ENCODE peak calls at places on chromosomes 5 and 9, in ten cellular contexts. One of them, this sample, is unnamed. For H3K4me1 and H3K36me3, the result is how much of the 10 kb centered on the place peaks cover.

GRCh38 chr9:19985081-19985480 is 196.2 kb upstream of the SLC24A2 start:
- DNase-seq in OCI-LY7: no peak
- DNase-seq in small intestine: no peak
- DNase-seq in IMR-90: no peak
- DNase-seq in CD8-positive, alpha-beta T cell: no peak
- DNase-seq in suprapubic skin: no peak
- DNase-seq in hepatocyte: no peak
- DNase-seq in astrocyte: no peak
- DNase-seq in ovary: no peak
- DNase-seq in adipocyte: no peak
- DNase-seq in this sample: no peak

GRCh38 chr5:156431956-156432829 is 105.2 kb downstream of the SGCD start:
- DNase-seq in OCI-LY7: no peak
- DNase-seq in small intestine: no peak
- DNase-seq in IMR-90: no peak
- DNase-seq in CD8-positive, alpha-beta T cell: no peak
- DNase-seq in suprapubic skin: no peak
- DNase-seq in hepatocyte: no peak
- DNase-seq in astrocyte: no peak
- DNase-seq in ovary: no peak
- DNase-seq in adipocyte: no peak
- DNase-seq in this sample: no peak

GRCh38 chr5:65555266-65555665 is 7.7 kb downstream of the CENPK start:
- DNase-seq in OCI-LY7: no peak
- DNase-seq in small intestine: no peak
- DNase-seq in IMR-90: peak
- DNase-seq in CD8-positive, alpha-beta T cell: no peak
- DNase-seq in suprapubic skin: no peak
- DNase-seq in hepatocyte: no peak
- DNase-seq in astrocyte: peak
- DNase-seq in ovary: no peak
- DNase-seq in adipocyte: no peak
- DNase-seq in this sample: no peak

GRCh38 chr9:94545940-94546339 is 8.9 kb upstream of the PCAT7 start:
- DNase-seq in OCI-LY7: no peak
- DNase-seq in small intestine: no peak
- DNase-seq in IMR-90: no peak
- DNase-seq in CD8-positive, alpha-beta T cell: no peak
- DNase-seq in suprapubic skin: no peak
- DNase-seq in hepatocyte: no peak
- DNase-seq in astrocyte: no peak
- DNase-seq in ovary: no peak
- DNase-seq in adipocyte: no peak
- DNase-seq in this sample: no peak

GRCh38 chr9:76835571-76836283 is 70.2 kb downstream of the PRUNE2 start:
- DNase-seq in OCI-LY7: no peak
- DNase-seq in small intestine: no peak
- DNase-seq in IMR-90: peak
- DNase-seq in CD8-positive, alpha-beta T cell: no peak
- DNase-seq in suprapubic skin: no peak
- DNase-seq in hepatocyte: peak
- DNase-seq in astrocyte: peak
- DNase-seq in ovary: no peak
- DNase-seq in adipocyte: peak
- DNase-seq in this sample: no peak

GRCh38 chr5:32030226-32030625 is 143.9 kb downstream of the GOLPH3 start:
- DNase-seq in OCI-LY7: no peak
- DNase-seq in small intestine: no peak
- DNase-seq in IMR-90: no peak
- DNase-seq in CD8-positive, alpha-beta T cell: no peak
- DNase-seq in suprapubic skin: no peak
- DNase-seq in hepatocyte: no peak
- DNase-seq in astrocyte: peak
- DNase-seq in ovary: no peak
- DNase-seq in adipocyte: no peak
- DNase-seq in this sample: no peak

GRCh38 chr5:77719666-77720363 is 56.3 kb downstream of the TBCA start:
- DNase-seq in OCI-LY7: no peak
- DNase-seq in small intestine: no peak
- DNase-seq in IMR-90: no peak
- DNase-seq in CD8-positive, alpha-beta T cell: no peak
- DNase-seq in suprapubic skin: no peak
- DNase-seq in hepatocyte: no peak
- DNase-seq in astrocyte: no peak
- DNase-seq in ovary: no peak
- DNase-seq in adipocyte: no peak
- DNase-seq in this sample: no peak

GRCh38 chr5:115773010-115773580 is 43.4 kb downstream of the CDO1 start:
- DNase-seq in OCI-LY7: no peak
- DNase-seq in small intestine: no peak
- DNase-seq in IMR-90: no peak
- DNase-seq in CD8-positive, alpha-beta T cell: no peak
- DNase-seq in suprapubic skin: no peak
- DNase-seq in hepatocyte: no peak
- DNase-seq in astrocyte: no peak
- DNase-seq in ovary: no peak
- DNase-seq in adipocyte: no peak
- DNase-seq in this sample: no peak

GRCh38 chr5:31317642-31318041 is 124.2 kb downstream of the CDH6 start:
- DNase-seq in OCI-LY7: no peak
- DNase-seq in small intestine: no peak
- DNase-seq in IMR-90: no peak
- DNase-seq in CD8-positive, alpha-beta T cell: no peak
- DNase-seq in suprapubic skin: no peak
- DNase-seq in hepatocyte: no peak
- DNase-seq in astrocyte: no peak
- DNase-seq in ovary: no peak
- DNase-seq in adipocyte: no peak
- DNase-seq in this sample: no peak

DNA sequence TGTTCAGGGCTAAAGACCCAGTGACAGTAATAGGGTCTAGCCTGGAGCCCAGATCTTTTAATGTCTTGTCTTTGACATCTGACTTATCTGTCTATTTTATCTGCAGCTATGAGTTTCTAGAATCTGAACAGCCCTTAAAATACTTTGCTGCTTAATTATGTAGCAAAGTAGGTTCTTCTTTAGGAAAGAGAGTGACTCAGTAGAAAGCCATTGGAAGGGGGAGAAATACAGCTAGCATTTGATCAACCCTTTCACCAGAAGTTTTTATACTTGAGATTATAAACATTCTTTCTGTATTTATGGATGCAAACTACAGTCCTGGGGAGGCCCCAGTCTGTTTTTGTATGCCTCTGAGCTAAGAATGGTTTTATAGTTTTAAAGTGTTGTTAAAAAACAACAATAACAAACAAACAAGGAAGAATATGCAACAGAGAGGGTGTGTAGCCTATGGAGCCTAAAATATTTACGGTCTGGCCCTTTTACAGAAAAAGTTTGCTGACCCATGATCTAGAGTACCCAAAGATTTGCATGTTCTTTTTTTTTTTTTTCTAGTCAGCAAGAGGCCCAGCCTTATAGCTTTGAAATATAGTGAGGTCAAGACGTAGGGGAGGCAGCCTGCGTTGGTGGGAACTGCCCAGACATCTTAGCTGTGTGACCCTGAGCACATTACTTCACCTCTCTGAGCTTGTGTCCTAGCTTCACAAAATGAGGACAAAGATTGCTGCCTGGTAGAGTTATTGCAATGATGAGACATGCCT is 9.7 kb downstream of the GSN start:
- DNase-seq in OCI-LY7: no peak
- DNase-seq in small intestine: no peak
- DNase-seq in IMR-90: peak
- DNase-seq in CD8-positive, alpha-beta T cell: no peak
- DNase-seq in suprapubic skin: no peak
- DNase-seq in hepatocyte: no peak
- DNase-seq in astrocyte: peak
- DNase-seq in ovary: no peak
- DNase-seq in adipocyte: peak
- DNase-seq in this sample: no peak
- H3K4me1 ChIP-seq in OCI-LY7: under half
- H3K4me1 ChIP-seq in small intestine: under half
- H3K4me1 ChIP-seq in IMR-90: under half
- H3K4me1 ChIP-seq in CD8-positive, alpha-beta T cell: under half
- H3K4me1 ChIP-seq in suprapubic skin: half or more
- H3K4me1 ChIP-seq in hepatocyte: half or more
- H3K4me1 ChIP-seq in astrocyte: half or more
- H3K4me1 ChIP-seq in ovary: under half
- H3K4me1 ChIP-seq in adipocyte: half or more
- H3K4me1 ChIP-seq in this sample: under half

DNA sequence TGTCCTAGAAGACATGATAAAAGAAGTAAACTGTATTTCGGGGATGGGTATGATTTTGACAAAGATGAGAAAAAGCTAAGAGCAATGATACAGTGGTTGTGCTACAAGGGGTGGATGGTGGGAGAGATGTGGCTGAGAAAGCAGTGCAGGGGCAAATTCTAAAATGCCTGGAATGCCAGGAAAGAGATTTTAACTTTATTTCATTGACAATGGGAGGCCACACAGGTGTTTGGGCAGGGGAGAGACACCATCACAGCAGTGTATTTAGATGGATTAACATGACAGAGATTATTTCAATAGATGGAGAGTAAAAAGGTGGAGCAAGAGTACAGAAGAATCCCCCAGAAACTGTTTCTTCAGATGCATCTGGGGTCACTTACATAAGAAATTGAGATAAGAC is 71.2 kb downstream of the MAMDC2 start:
- DNase-seq in OCI-LY7: no peak
- DNase-seq in small intestine: no peak
- DNase-seq in IMR-90: no peak
- DNase-seq in CD8-positive, alpha-beta T cell: no peak
- DNase-seq in suprapubic skin: no peak
- DNase-seq in hepatocyte: no peak
- DNase-seq in astrocyte: no peak
- DNase-seq in ovary: no peak
- DNase-seq in adipocyte: no peak
- DNase-seq in this sample: no peak
- H3K36me3 ChIP-seq in OCI-LY7: under half
- H3K36me3 ChIP-seq in small intestine: under half
- H3K36me3 ChIP-seq in IMR-90: under half
- H3K36me3 ChIP-seq in CD8-positive, alpha-beta T cell: under half
- H3K36me3 ChIP-seq in suprapubic skin: under half
- H3K36me3 ChIP-seq in hepatocyte: under half
- H3K36me3 ChIP-seq in astrocyte: under half
- H3K36me3 ChIP-seq in ovary: under half
- H3K36me3 ChIP-seq in adipocyte: under half
- H3K36me3 ChIP-seq in this sample: under half

GRCh38 chr5:107461770-107462169 is 209.0 kb downstream of the EFNA5 start:
- DNase-seq in OCI-LY7: no peak
- DNase-seq in small intestine: no peak
- DNase-seq in IMR-90: no peak
- DNase-seq in CD8-positive, alpha-beta T cell: no peak
- DNase-seq in suprapubic skin: no peak
- DNase-seq in hepatocyte: no peak
- DNase-seq in astrocyte: no peak
- DNase-seq in ovary: no peak
- DNase-seq in adipocyte: peak
- DNase-seq in this sample: no peak
- H3K4me1 ChIP-seq in OCI-LY7: half or more
- H3K4me1 ChIP-seq in small intestine: under half
- H3K4me1 ChIP-seq in IMR-90: under half
- H3K4me1 ChIP-seq in CD8-positive, alpha-beta T cell: under half
- H3K4me1 ChIP-seq in suprapubic skin: under half
- H3K4me1 ChIP-seq in hepatocyte: under half
- H3K4me1 ChIP-seq in astrocyte: under half
- H3K4me1 ChIP-seq in ovary: under half
- H3K4me1 ChIP-seq in adipocyte: under half
- H3K4me1 ChIP-seq in this sample: under half

GRCh38 chr9:134050726-134051125 is 17.1 kb downstream of the BRD3 start:
- DNase-seq in OCI-LY7: no peak
- DNase-seq in small intestine: no peak
- DNase-seq in IMR-90: no peak
- DNase-seq in CD8-positive, alpha-beta T cell: no peak
- DNase-seq in suprapubic skin: no peak
- DNase-seq in hepatocyte: no peak
- DNase-seq in astrocyte: no peak
- DNase-seq in ovary: no peak
- DNase-seq in adipocyte: no peak
- DNase-seq in this sample: no peak

GRCh38 chr9:134052491-134052890 is 15.3 kb downstream of the BRD3 start:
- DNase-seq in OCI-LY7: no peak
- DNase-seq in small intestine: no peak
- DNase-seq in IMR-90: no peak
- DNase-seq in CD8-positive, alpha-beta T cell: no peak
- DNase-seq in suprapubic skin: no peak
- DNase-seq in hepatocyte: no peak
- DNase-seq in astrocyte: no peak
- DNase-seq in ovary: no peak
- DNase-seq in adipocyte: no peak
- DNase-seq in this sample: no peak

GRCh38 chr9:134049772-134050588 is 17.8 kb downstream of the BRD3 start:
- DNase-seq in OCI-LY7: no peak
- DNase-seq in small intestine: peak
- DNase-seq in IMR-90: no peak
- DNase-seq in CD8-positive, alpha-beta T cell: no peak
- DNase-seq in suprapubic skin: no peak
- DNase-seq in hepatocyte: no peak
- DNase-seq in astrocyte: no peak
- DNase-seq in ovary: no peak
- DNase-seq in adipocyte: no peak
- DNase-seq in this sample: no peak

GRCh38 chr9:134052941-134053340 is 14.9 kb downstream of the BRD3 start:
- DNase-seq in OCI-LY7: no peak
- DNase-seq in small intestine: no peak
- DNase-seq in IMR-90: no peak
- DNase-seq in CD8-positive, alpha-beta T cell: no peak
- DNase-seq in suprapubic skin: no peak
- DNase-seq in hepatocyte: no peak
- DNase-seq in astrocyte: no peak
- DNase-seq in ovary: no peak
- DNase-seq in adipocyte: no peak
- DNase-seq in this sample: no peak

GRCh38 chr9:134051319-134051718 is 16.5 kb downstream of the BRD3 start:
- DNase-seq in OCI-LY7: no peak
- DNase-seq in small intestine: peak
- DNase-seq in IMR-90: no peak
- DNase-seq in CD8-positive, alpha-beta T cell: no peak
- DNase-seq in suprapubic skin: no peak
- DNase-seq in hepatocyte: no peak
- DNase-seq in astrocyte: no peak
- DNase-seq in ovary: no peak
- DNase-seq in adipocyte: no peak
- DNase-seq in this sample: no peak
- H3K36me3 ChIP-seq in OCI-LY7: under half
- H3K36me3 ChIP-seq in small intestine: under half
- H3K36me3 ChIP-seq in IMR-90: under half
- H3K36me3 ChIP-seq in CD8-positive, alpha-beta T cell: under half
- H3K36me3 ChIP-seq in suprapubic skin: half or more
- H3K36me3 ChIP-seq in hepatocyte: under half
- H3K36me3 ChIP-seq in astrocyte: under half
- H3K36me3 ChIP-seq in ovary: under half
- H3K36me3 ChIP-seq in adipocyte: half or more
- H3K36me3 ChIP-seq in this sample: under half

DNA sequence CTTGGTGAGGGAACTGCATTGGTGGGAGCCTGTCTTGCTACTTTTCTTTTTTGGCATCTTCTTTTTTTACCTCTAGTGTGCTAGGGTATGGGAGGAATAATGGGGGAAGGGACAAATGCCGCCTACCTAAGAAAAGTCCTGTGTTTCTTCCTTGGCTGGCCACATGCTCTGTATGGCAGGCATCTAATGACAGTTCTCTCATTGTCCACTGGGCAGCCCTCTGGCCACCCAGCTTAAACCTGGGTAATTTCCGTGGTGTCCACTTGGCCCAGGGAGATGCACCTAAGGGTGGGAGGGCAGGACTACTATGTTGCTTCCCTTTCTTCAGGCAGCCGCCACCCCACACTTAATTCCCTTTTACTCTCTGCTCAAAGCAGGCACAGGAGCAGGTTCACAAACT is 173.1 kb downstream of the YTHDC2 start:
- DNase-seq in OCI-LY7: no peak
- DNase-seq in small intestine: no peak
- DNase-seq in IMR-90: no peak
- DNase-seq in CD8-positive, alpha-beta T cell: no peak
- DNase-seq in suprapubic skin: no peak
- DNase-seq in hepatocyte: no peak
- DNase-seq in astrocyte: no peak
- DNase-seq in ovary: no peak
- DNase-seq in adipocyte: no peak
- DNase-seq in this sample: no peak
- H3K4me1 ChIP-seq in OCI-LY7: under half
- H3K4me1 ChIP-seq in small intestine: under half
- H3K4me1 ChIP-seq in IMR-90: under half
- H3K4me1 ChIP-seq in CD8-positive, alpha-beta T cell: under half
- H3K4me1 ChIP-seq in suprapubic skin: under half
- H3K4me1 ChIP-seq in hepatocyte: under half
- H3K4me1 ChIP-seq in astrocyte: under half
- H3K4me1 ChIP-seq in ovary: under half
- H3K4me1 ChIP-seq in adipocyte: under half
- H3K4me1 ChIP-seq in this sample: under half

This sample was measured in CD4-positive, CD25-positive, alpha-beta regulatory T cell.